ENCODE peak calls at places on chromosomes 5 and 9, in five cellular contexts. G is Peyer's patch, K is lower leg skin, F is GM13976, T is coronary artery. Q is an unnamed sample.

GRCh38 chr9:121765021-121765950 is 113.9 kb downstream of the DAB2IP start:
- DNase-seq in T (no peak), G (no peak), F (no peak), K (no peak), Q (no peak)

GRCh38 chr5:105218018-105218417 is 1655.4 kb upstream of the NUDT12 start:
- DNase-seq in T (no peak), G (no peak), K (no peak), F (no peak), Q (no peak)

GRCh38 chr5:139746691-139747582 is 48.7 kb upstream of the PSD2 start:
- DNase-seq in F (peak), K (no peak), G (peak), T (no peak), Q (peak)

GRCh38 chr5:143456952-143457547 is 53.6 kb upstream of the NR3C1 start:
- DNase-seq in F (no peak), T (no peak), K (no peak), G (no peak), Q (no peak)

GRCh38 chr5:66757219-66757833 is 161.1 kb downstream of the MAST4 start:
- DNase-seq in G (peak), K (peak), T (no peak), F (peak), Q (peak)

GRCh38 chr9:111572945-111573604 is 26.4 kb downstream of the PTGR1 start:
- DNase-seq in F (no peak), K (no peak), G (no peak), T (no peak), Q (no peak)

GRCh38 chr9:90455316-90455715 is 187.3 kb downstream of the DIRAS2 start:
- DNase-seq in F (no peak), T (no peak), G (no peak), K (no peak), Q (no peak)

GRCh38 chr5:133340822-133341221 is 271.5 kb downstream of the FSTL4 start:
- DNase-seq in K (no peak), F (no peak), G (no peak), T (peak), Q (no peak)

GRCh38 chr5:122352331-122352730 is 40.3 kb downstream of the SNCAIP start:
- DNase-seq in K (no peak), G (no peak), T (no peak), F (no peak), Q (no peak)

GRCh38 chr9:98251554-98251953 is 3.9 kb downstream of the TBC1D2 start:
- DNase-seq in T (no peak), K (peak), F (no peak), G (no peak), Q (no peak)

GRCh38 chr5:39579750-39580149 is 155.0 kb upstream of the DAB2 start:
- DNase-seq in F (no peak), K (no peak), G (no peak), T (no peak), Q (no peak)

GRCh38 chr9:130173462-130173876 is 1.3 kb downstream of the NCS1 start:
- DNase-seq in F (no peak), G (no peak), K (no peak), T (no peak), Q (no peak)

GRCh38 chr9:2722715-2723114 is 5.4 kb downstream of the KCNV2 start:
- DNase-seq in F (no peak), K (no peak), G (no peak), T (no peak), Q (no peak)

GRCh38 chr9:136947955-136948510 is 3.0 kb downstream of the C8G start:
- DNase-seq in G (peak), T (no peak), F (peak), K (no peak), Q (no peak)

GRCh38 chr5:150458819-150459557 is 9.4 kb upstream of the RPS14 start:
- DNase-seq in T (no peak), K (peak), F (peak), G (peak), Q (peak)

GRCh38 chr9:127661342-127661741 is 45.4 kb upstream of the CFAP157 start:
- DNase-seq in G (no peak), T (no peak), K (no peak), F (no peak), Q (no peak)

GRCh38 chr5:1648806-1649205 is 125.0 kb upstream of the LPCAT1 start:
- DNase-seq in T (no peak), K (no peak), F (no peak), G (no peak), Q (no peak)

GRCh38 chr5:173963107-173963506 is 25.9 kb upstream of the C5orf47 start:
- DNase-seq in K (no peak), G (no peak), F (no peak), T (no peak), Q (no peak)

GRCh38 chr9:136856541-136857141 is 4.5 kb downstream of the MAMDC4 start:
- DNase-seq in T (no peak), G (no peak), F (no peak), K (peak), Q (no peak)

GRCh38 chr9:114271556-114272510 is 51.1 kb upstream of the ORM1 start:
- DNase-seq in G (no peak), T (no peak), K (no peak), F (peak), Q (no peak)

GRCh38 chr5:28975508-28975907 is 1937.1 kb upstream of the CDH9 start:
- DNase-seq in G (no peak), T (no peak), K (no peak), F (no peak), Q (no peak)

GRCh38 chr5:1169608-1170115 is 31.7 kb upstream of the SLC6A19 start:
- DNase-seq in T (no peak), F (no peak), G (no peak), K (no peak), Q (no peak)

GRCh38 chr5:32908646-32909045 is 197.5 kb downstream of the NPR3 start:
- DNase-seq in T (no peak), K (no peak), F (no peak), G (no peak), Q (no peak)

GRCh38 chr9:86445636-86446035 is 91.4 kb upstream of the TUT7 start:
- DNase-seq in F (no peak), T (no peak), K (no peak), G (no peak), Q (no peak)

GRCh38 chr5:162607879-162608278 is 540.3 kb downstream of the GABRG2 start:
- DNase-seq in F (no peak), G (no peak), T (no peak), K (no peak), Q (no peak)

GRCh38 chr5:109102291-109102690 is 307.5 kb downstream of the PJA2 start:
- DNase-seq in G (no peak), T (no peak), F (no peak), K (no peak), Q (no peak)

GRCh38 chr5:135747824-135748223 is 86.6 kb upstream of the SLC25A48 start:
- DNase-seq in T (no peak), K (no peak), F (no peak), G (no peak), Q (no peak)

GRCh38 chr5:135745897-135746500 is 88.5 kb upstream of the SLC25A48 start:
- DNase-seq in G (no peak), T (no peak), F (no peak), K (no peak), Q (no peak)

GRCh38 chr5:135753990-135754389 is 80.5 kb upstream of the SLC25A48 start:
- DNase-seq in F (no peak), K (no peak), T (no peak), G (no peak), Q (no peak)

GRCh38 chr5:135750506-135750905 is 84.0 kb upstream of the SLC25A48 start:
- DNase-seq in F (no peak), T (no peak), G (no peak), K (no peak), Q (no peak)
- TF ChIP-seq CTCF in F (no peak), T (no peak), G (no peak), K (no peak), Q (peak)

DNA sequence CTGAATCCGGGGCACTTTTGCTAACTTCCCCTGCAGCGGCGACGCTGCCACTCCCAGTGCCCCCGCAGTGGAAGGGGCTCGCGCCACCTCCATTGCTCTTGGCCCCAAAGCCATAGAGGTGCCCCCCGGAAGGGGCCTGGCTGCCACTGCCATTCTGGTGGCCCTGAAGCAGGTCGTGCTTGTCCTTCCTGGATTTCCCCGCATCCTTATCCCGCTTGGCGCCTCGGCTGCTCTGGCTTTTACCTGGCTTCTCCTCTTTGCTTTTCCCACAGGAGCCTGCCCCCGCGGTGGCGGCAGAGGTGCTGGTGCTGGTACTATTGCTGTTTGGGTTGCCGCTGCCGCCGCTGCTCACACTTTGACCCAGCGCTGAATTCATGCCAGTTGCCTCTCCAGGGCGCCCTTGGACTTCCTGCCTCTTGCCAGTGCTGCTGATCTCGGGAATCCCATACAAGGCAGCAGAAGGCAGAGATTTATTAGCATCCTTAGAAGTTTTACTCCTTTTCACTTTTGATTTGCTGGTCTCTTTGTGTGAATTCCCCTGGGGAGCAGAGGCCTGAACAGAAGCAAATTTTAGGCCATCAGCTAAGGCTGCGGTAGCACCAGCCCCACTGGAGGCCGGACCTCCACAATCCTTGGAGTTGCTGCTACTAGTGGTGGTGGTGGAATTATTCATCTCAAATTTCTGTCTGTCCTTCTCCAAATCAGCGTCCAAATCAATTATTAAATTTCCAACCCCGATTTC is 2.1 kb downstream of the ZNF608 start:
- DNase-seq in F (no peak), G (peak), T (peak), K (no peak), Q (no peak)
- TF ChIP-seq CTCF in F (no peak), G (no peak), T (no peak), K (no peak), Q (no peak)

GRCh38 chr5:6576861-6577501 is 55.9 kb downstream of the NSUN2 start:
- DNase-seq in F (peak), G (no peak), K (no peak), T (no peak), Q (peak)
- TF ChIP-seq CTCF in F (peak), G (peak), K (no peak), T (no peak), Q (peak)

GRCh38 chr5:36686881-36687280 is 80.5 kb downstream of the SLC1A3 start:
- DNase-seq in F (no peak), T (no peak), K (no peak), G (no peak), Q (no peak)

GRCh38 chr5:36690041-36690941 is 83.9 kb downstream of the SLC1A3 start:
- DNase-seq in K (peak), T (peak), F (peak), G (peak), Q (peak)

GRCh38 chr5:36689225-36689624 is 82.8 kb downstream of the SLC1A3 start:
- DNase-seq in F (peak), G (no peak), K (no peak), T (no peak), Q (peak)

GRCh38 chr5:36691241-36691640 is 84.8 kb downstream of the SLC1A3 start:
- DNase-seq in F (no peak), T (no peak), K (no peak), G (no peak), Q (no peak)

DNA sequence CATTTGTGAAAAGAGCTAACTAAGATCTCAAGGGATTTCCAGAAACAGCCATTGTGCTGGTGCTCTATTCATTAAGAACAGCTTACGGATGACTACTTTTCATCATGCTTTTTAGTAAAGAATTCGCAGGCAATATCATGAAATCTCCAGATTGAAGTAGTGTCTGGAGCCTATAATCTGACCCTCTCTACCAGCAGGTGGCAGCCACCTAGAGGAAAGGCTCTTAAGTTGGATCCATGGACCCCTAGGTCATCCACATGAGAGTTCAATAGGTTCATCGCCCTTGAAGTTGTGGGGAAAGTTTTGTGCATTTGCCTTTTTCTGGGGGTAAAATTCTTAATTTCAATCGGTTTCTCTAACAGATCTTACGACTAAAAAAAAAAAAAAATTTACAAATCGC is 82.3 kb downstream of the SLC1A3 start:
- DNase-seq in T (no peak), F (no peak), K (no peak), G (peak), Q (no peak)
- TF ChIP-seq CTCF in T (no peak), F (no peak), K (no peak), G (no peak), Q (peak)

GRCh38 chr5:169950333-169950732 is 30.0 kb downstream of the INSYN2B start:
- DNase-seq in K (no peak), G (no peak), T (no peak), F (no peak), Q (no peak)
- TF ChIP-seq CTCF in K (no peak), G (no peak), T (no peak), F (no peak), Q (no peak)